ENCODE peak calls at places on chromosomes 11 and 22, in four cellular contexts. O is NCI-H446 treated with DMSO at 0.1 percent for 48 hours, T is thyroid gland, L is HS-5. A is an unnamed sample.

GRCh38 chr11:69601346-69601975 is 39.5 kb upstream of the CCND1 start:
- DNase-seq in O (no peak), L (no peak), T (no peak), A (no peak)

GRCh38 chr22:22342697-22343602 is 98.4 kb downstream of the VPREB1 start:
- DNase-seq in O (no peak), L (no peak), T (peak), A (peak)

GRCh38 chr11:58980159-58980843 is 41.0 kb downstream of the GLYATL1 start:
- DNase-seq in O (no peak), T (no peak), L (no peak), A (no peak)

GRCh38 chr11:34194576-34195335 is 89.3 kb downstream of the NAT10 start:
- DNase-seq in L (no peak), O (no peak), T (no peak), A (no peak)

GRCh38 chr11:17730608-17731462 is 3.7 kb upstream of the KCNC1 start:
- DNase-seq in O (peak), L (peak), T (peak), A (peak)

GRCh38 chr11:113339909-113340569 is 25.7 kb downstream of the TTC12 start:
- DNase-seq in L (no peak), T (no peak), O (no peak), A (no peak)

GRCh38 chr11:34427171-34427805 is 11.4 kb upstream of the CAT start:
- DNase-seq in T (peak), L (peak), O (no peak), A (no peak)

GRCh38 chr11:133898031-133898769 is 52.9 kb upstream of the SPATA19 start:
- DNase-seq in O (no peak), T (no peak), L (no peak), A (no peak)

GRCh38 chr11:2929880-2930704 is 872 bp upstream of the PHLDA2 start:
- DNase-seq in T (no peak), O (no peak), L (no peak), A (no peak)

GRCh38 chr11:75574698-75575265 is 12.7 kb downstream of the SERPINH1 start:
- DNase-seq in T (no peak), L (no peak), O (no peak), A (no peak)

GRCh38 chr11:8011981-8012444 is 24.9 kb downstream of the EIF3F start:
- DNase-seq in L (peak), T (no peak), O (no peak), A (no peak)

GRCh38 chr11:124919836-124920755 is 1.0 kb downstream of the HEPN1 start:
- DNase-seq in T (no peak), L (no peak), O (no peak), A (no peak)

GRCh38 chr11:65572356-65573043 is at the start of gene FAM89B:
- DNase-seq in T (peak), O (peak), L (no peak), A (peak)

GRCh38 chr11:61961570-61962212 is 5.7 kb downstream of the FTH1 start:
- DNase-seq in T (no peak), O (no peak), L (no peak), A (no peak)

GRCh38 chr11:86916330-86916729 is 38.9 kb downstream of the FZD4 start:
- DNase-seq in O (no peak), L (peak), T (no peak), A (no peak)

GRCh38 chr22:28002181-28002700 is 83.2 kb upstream of the PITPNB start:
- DNase-seq in L (no peak), O (no peak), T (no peak), A (peak)

GRCh38 chr11:118021146-118021545 is 35.0 kb downstream of the IL10RA start:
- DNase-seq in O (no peak), T (no peak), L (no peak), A (no peak)

GRCh38 chr11:14702760-14703159 is 59.2 kb downstream of the PDE3B start:
- DNase-seq in O (no peak), L (no peak), T (no peak), A (no peak)

GRCh38 chr22:32636884-32637283 is 162.3 kb downstream of the FBXO7 start:
- DNase-seq in T (no peak), L (no peak), O (no peak), A (no peak)

GRCh38 chr11:109036011-109036410 is 371.1 kb downstream of the DDX10 start:
- DNase-seq in T (no peak), L (no peak), O (no peak), A (no peak)

GRCh38 chr22:20523118-20523983 is 15.9 kb downstream of the MED15 start:
- DNase-seq in O (no peak), T (peak), L (no peak), A (no peak)

GRCh38 chr22:22098457-22099193 is 116.0 kb upstream of the TOP3B start:
- DNase-seq in T (no peak), O (no peak), L (no peak), A (no peak)

GRCh38 chr11:114617157-114618124 is 21.9 kb upstream of the NXPE4 start:
- DNase-seq in O (no peak), T (no peak), L (no peak), A (no peak)

GRCh38 chr11:108592591-108593213 is 866 bp downstream of the EXPH5 start:
- DNase-seq in L (no peak), T (peak), O (no peak), A (no peak)

GRCh38 chr11:65090628-65091027 is 5.4 kb upstream of the VPS51 start:
- DNase-seq in L (no peak), O (no peak), T (no peak), A (no peak)

GRCh38 chr11:69308936-69309799 is 15.2 kb downstream of the MYEOV start:
- DNase-seq in T (no peak), O (no peak), L (no peak), A (no peak)

GRCh38 chr11:88666364-88666763 is 328.8 kb upstream of the CTSC start:
- DNase-seq in T (no peak), L (no peak), O (no peak), A (no peak)

GRCh38 chr11:2276280-2276998 is 6.1 kb upstream of the ASCL2 start:
- DNase-seq in O (no peak), L (no peak), T (no peak), A (no peak)

GRCh38 chr11:15698855-15699254 is 584.1 kb downstream of the INSC start:
- DNase-seq in T (no peak), L (no peak), O (no peak), A (no peak)

GRCh38 chr11:24386551-24387404 is 110.1 kb upstream of the LUZP2 start:
- DNase-seq in L (no peak), O (peak), T (no peak), A (no peak)

GRCh38 chr11:114236829-114237228 is 59.4 kb upstream of the NNMT start:
- DNase-seq in T (peak), L (no peak), O (no peak), A (no peak)

GRCh38 chr22:47540011-47540410 is 777.6 kb downstream of the TBC1D22A start:
- DNase-seq in T (no peak), L (no peak), O (no peak), A (no peak)

GRCh38 chr22:50191041-50191740 is 5.5 kb downstream of the TRABD start:
- DNase-seq in L (no peak), O (no peak), T (no peak), A (peak)

GRCh38 chr11:33779849-33780528 is 5.7 kb upstream of the FBXO3 start:
- DNase-seq in O (no peak), L (peak), T (no peak), A (no peak)

GRCh38 chr11:46669606-46670243 is 30.7 kb downstream of the ARHGAP1 start:
- DNase-seq in L (no peak), O (no peak), T (no peak), A (peak)

GRCh38 chr11:7513210-7514098 is at the start of gene PPFIBP2:
- DNase-seq in L (peak), O (peak), T (peak), A (no peak)

GRCh38 chr11:68579455-68579854 is 104.9 kb upstream of the GAL start:
- DNase-seq in L (no peak), T (no peak), O (no peak), A (no peak)

GRCh38 chr11:67648140-67648795 is 2.3 kb downstream of the ACY3 start:
- DNase-seq in O (no peak), T (no peak), L (no peak), A (peak)

GRCh38 chr11:113875414-113876073 is at the start of gene USP28:
- DNase-seq in T (peak), O (peak), L (peak), A (peak)